ENCODE peak calls at places on chromosomes 3 and 15, in four cellular contexts. A is GM12878, V is H1, M is SK-N-SH. I is an unnamed sample.

GRCh38 chr3:188006726-188007393 is 147.1 kb upstream of the LPP start:
- DNase-seq in A (no peak), V (no peak), M (no peak), I (no peak)

GRCh38 chr3:6994081-6994668 is 133.3 kb downstream of the GRM7 start:
- DNase-seq in A (no peak), V (no peak), M (peak), I (no peak)

GRCh38 chr15:33194237-33194636 is 277 bp downstream of the FMN1 start:
- DNase-seq in A (no peak), V (no peak), M (peak), I (no peak)

GRCh38 chr3:61858054-61858453 is 296.7 kb downstream of the PTPRG start:
- DNase-seq in A (no peak), V (no peak), M (peak), I (no peak)

GRCh38 chr3:58725326-58725853 is 58.8 kb upstream of the FAM3D start:
- DNase-seq in A (no peak), V (no peak), M (no peak), I (no peak)

GRCh38 chr3:11212301-11212613 is 58.0 kb downstream of the HRH1 start:
- DNase-seq in A (no peak), V (no peak), M (no peak), I (no peak)

GRCh38 chr3:23720059-23720458 is 85.7 kb upstream of the UBE2E1 start:
- DNase-seq in A (no peak), V (no peak), M (no peak), I (no peak)

GRCh38 chr3:132550579-132551305 is 46.3 kb upstream of the ACKR4 start:
- DNase-seq in A (no peak), V (no peak), M (no peak), I (no peak)

GRCh38 chr3:133970916-133971315 is 58.8 kb downstream of the SLCO2A1 start:
- DNase-seq in A (no peak), V (no peak), M (peak), I (no peak)

GRCh38 chr3:11601446-11602241 is 42.1 kb downstream of the VGLL4 start:
- DNase-seq in A (peak), V (no peak), M (no peak), I (no peak)

GRCh38 chr15:25090073-25090733 is 135.4 kb downstream of the SNRPN start:
- DNase-seq in A (no peak), V (no peak), M (no peak), I (no peak)

GRCh38 chr3:64049832-64050231 is 26.5 kb upstream of the PSMD6 start:
- DNase-seq in A (no peak), V (peak), M (no peak), I (no peak)

GRCh38 chr3:193825617-193826016 is 232.6 kb downstream of the OPA1 start:
- DNase-seq in A (no peak), V (no peak), M (no peak), I (no peak)

GRCh38 chr15:43912991-43913927 is 86.5 kb downstream of the WDR76 start:
- DNase-seq in A (no peak), V (peak), M (no peak), I (peak)

GRCh38 chr3:195802261-195802701 is 9.4 kb downstream of the MUC4 start:
- DNase-seq in A (no peak), V (no peak), M (no peak), I (no peak)

GRCh38 chr3:11624161-11624560 is 19.6 kb downstream of the VGLL4 start:
- DNase-seq in A (no peak), V (no peak), M (no peak), I (no peak)

GRCh38 chr15:29039466-29040366 is 153.9 kb downstream of the APBA2 start:
- DNase-seq in A (peak), V (no peak), M (no peak), I (no peak)

GRCh38 chr3:9195390-9195789 is 54.1 kb downstream of the SRGAP3 start:
- DNase-seq in A (no peak), V (no peak), M (no peak), I (no peak)

GRCh38 chr3:196842567-196843434 is 24.9 kb upstream of the SENP5 start:
- DNase-seq in A (no peak), V (no peak), M (no peak), I (peak)

GRCh38 chr3:146131616-146132410 is 29.2 kb downstream of the PLOD2 start:
- DNase-seq in A (no peak), V (no peak), M (no peak), I (peak)

GRCh38 chr15:96285306-96285705 is 45.2 kb upstream of the NR2F2 start:
- DNase-seq in A (no peak), V (no peak), M (no peak), I (no peak)

GRCh38 chr15:79169531-79170123 is 79.0 kb upstream of the RASGRF1 start:
- DNase-seq in A (no peak), V (no peak), M (no peak), I (no peak)

GRCh38 chr3:56916697-56917336 is 115.1 kb upstream of the ARHGEF3 start:
- DNase-seq in A (no peak), V (no peak), M (no peak), I (no peak)

GRCh38 chr3:56917740-56918568 is 116.2 kb upstream of the ARHGEF3 start:
- DNase-seq in A (peak), V (no peak), M (no peak), I (no peak)

GRCh38 chr3:56915969-56916586 is 114.3 kb upstream of the ARHGEF3 start:
- DNase-seq in A (peak), V (no peak), M (no peak), I (no peak)

GRCh38 chr3:56919137-56919796 is 117.5 kb upstream of the ARHGEF3 start:
- DNase-seq in A (no peak), V (no peak), M (no peak), I (no peak)

DNA sequence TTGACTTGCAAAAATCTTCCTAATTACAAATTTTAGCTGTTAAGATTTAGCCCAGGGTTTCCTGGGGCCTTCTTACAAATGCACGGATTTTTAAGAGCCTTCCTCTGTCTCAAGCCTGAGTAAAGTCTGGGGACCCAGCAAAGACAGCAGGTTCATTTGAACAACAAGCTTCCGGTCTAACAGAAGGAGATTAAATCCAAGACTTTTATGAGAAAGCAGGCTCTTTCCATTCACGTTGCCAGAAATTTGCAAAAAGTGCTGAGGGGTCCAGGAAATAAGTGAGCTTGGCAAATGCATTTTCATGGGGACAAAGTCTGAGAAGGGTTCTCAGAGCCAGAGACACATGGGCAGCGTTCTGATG is 115.6 kb upstream of the ARHGEF3 start:
- DNase-seq in A (no peak), V (no peak), M (no peak), I (no peak)
- H3K9ac ChIP-seq in A (peak), V (no peak), M (no peak), I (no peak)

GRCh38 chr15:60908888-60909287 is 320.2 kb downstream of the RORA start:
- DNase-seq in A (no peak), V (no peak), M (no peak), I (no peak)

GRCh38 chr15:60906275-60906674 is 322.8 kb downstream of the RORA start:
- DNase-seq in A (no peak), V (no peak), M (no peak), I (no peak)

GRCh38 chr15:60903221-60903620 is 325.9 kb downstream of the RORA start:
- DNase-seq in A (no peak), V (no peak), M (no peak), I (no peak)

GRCh38 chr15:60907233-60907947 is 321.7 kb downstream of the RORA start:
- DNase-seq in A (no peak), V (no peak), M (no peak), I (no peak)

DNA sequence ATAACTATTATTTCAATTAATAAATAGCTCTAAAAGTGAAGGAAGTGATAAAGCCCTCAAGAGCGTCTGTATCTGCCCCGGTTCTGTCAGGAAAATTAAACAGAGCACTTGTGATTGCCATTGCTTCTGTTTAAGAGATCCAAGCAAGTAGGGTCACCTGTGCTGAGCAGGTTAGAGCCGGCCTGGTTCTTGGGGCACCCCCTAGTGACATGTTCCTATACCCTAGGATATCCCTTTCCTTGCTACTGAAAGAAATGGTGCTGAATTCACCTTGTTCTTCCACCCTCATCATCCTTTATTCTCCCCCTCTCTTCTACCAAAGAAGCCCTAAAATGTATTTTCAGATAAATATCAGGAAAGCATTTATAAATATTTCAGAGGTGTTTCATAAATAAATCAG is 323.5 kb downstream of the RORA start:
- DNase-seq in A (no peak), V (no peak), M (no peak), I (no peak)
- TF ChIP-seq TCF12 in A (no peak), V (no peak), M (no peak), I (no peak)

GRCh38 chr15:94168250-94168649 is 63.1 kb upstream of the MCTP2 start:
- DNase-seq in A (no peak), V (no peak), M (no peak), I (peak)
- H3K9ac ChIP-seq in A (no peak), V (no peak), M (no peak), I (no peak)

DNA sequence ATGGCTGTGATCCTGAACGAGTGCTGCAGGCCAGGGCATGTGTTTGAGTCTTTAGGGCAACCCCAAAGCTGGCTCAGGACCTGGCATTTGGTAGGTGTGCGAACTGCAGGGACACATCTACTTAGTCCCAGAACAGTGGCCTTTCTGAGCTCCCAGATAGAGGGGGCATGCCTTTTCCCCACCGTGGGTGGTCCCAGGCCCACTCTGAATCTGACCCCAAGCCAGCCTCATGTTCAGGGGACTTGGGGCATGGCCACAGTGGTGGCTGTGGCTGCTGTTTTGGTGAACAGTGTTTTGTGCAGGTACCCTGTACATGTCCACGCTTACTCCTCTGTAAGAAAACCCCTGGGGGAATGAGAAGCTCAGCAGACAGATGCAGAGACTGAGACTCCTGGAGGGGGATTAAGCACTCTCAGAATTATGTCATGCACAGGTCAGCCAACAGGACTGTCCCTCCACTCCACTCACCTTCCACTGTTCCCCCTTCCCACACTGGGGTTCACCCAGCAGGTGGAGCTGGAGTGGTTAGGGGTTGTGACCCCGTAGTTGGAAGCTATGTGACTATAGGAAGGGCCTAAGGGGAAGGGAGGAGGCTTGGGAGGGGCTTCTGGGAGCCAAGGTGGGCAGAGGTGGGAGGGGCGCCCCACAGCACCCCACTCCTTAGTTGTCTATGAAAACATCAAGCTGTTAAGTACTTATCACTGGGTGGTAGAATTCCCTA is 16.4 kb downstream of the ESYT3 start:
- DNase-seq in A (no peak), V (no peak), M (no peak), I (no peak)
- TF ChIP-seq TCF12 in A (no peak), V (no peak), M (no peak), I (no peak)

DNA sequence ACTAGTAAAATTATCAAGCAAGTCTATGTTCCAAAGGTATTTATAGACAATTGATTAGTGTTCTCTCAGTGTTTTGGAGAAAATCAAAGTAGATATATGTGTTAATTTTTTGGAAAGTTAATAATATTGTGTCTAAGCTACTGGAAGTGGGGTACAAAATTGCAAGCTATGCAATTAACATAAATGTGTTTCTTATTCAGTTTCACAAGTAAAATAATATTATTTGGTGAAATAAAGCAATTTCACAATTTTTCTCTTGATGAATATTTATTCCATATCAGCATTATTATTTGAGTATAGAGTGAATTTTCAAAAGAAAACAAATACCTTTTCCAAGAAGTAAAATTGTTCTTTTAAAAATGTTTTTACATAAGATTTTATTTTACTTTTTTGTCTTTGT is 1047.7 kb downstream of the TBL1XR1 start:
- DNase-seq in A (no peak), V (no peak), M (no peak), I (no peak)
- H3K9ac ChIP-seq in A (no peak), V (no peak), M (no peak), I (no peak)

GRCh38 chr3:151999936-152000335 is 126.5 kb downstream of the SUCNR1 start:
- DNase-seq in A (no peak), V (no peak), M (no peak), I (no peak)
- TF ChIP-seq TCF12 in A (no peak), V (no peak), M (no peak), I (no peak)